ENCODE peak calls at places on chromosomes 13 and 19, in five cellular contexts. P is SK-MEL-5; B is ascending aorta; K is CD8-positive, alpha-beta memory T cell; U is skeletal muscle cell. T is an unnamed sample.

GRCh38 chr19:2639999-2640398 is 62.5 kb downstream of the GNG7 start:
- DNase-seq in P (no peak), B (no peak), K (no peak), U (no peak), T (no peak)

GRCh38 chr19:532578-533484 is 1.3 kb downstream of the CDC34 start:
- DNase-seq in P (peak; percentile 44), B (no peak), K (no peak), U (no peak), T (no peak)

GRCh38 chr19:16205205-16206045 is 7.7 kb downstream of the AP1M1 start:
- DNase-seq in P (no peak), B (no peak), K (no peak), U (no peak), T (peak; percentile 2)

GRCh38 chr19:17052439-17052838 is 22.8 kb downstream of the HAUS8 start:
- DNase-seq in P (peak; percentile 55), B (no peak), K (no peak), U (no peak), T (no peak)

GRCh38 chr19:34482380-34483250 is 1.1 kb downstream of the WTIP start:
- DNase-seq in P (no peak), B (no peak), K (no peak), U (no peak), T (peak; percentile 57)

GRCh38 chr19:46859637-46860124 is 1.1 kb upstream of the ARHGAP35 start:
- DNase-seq in P (peak; percentile 93), B (no peak), K (no peak), U (peak; percentile 57), T (no peak)

GRCh38 chr13:101115762-101116161 is 300.5 kb downstream of the NALCN start:
- DNase-seq in P (peak; percentile 95), B (no peak), K (no peak), U (no peak), T (no peak)

GRCh38 chr19:56117889-56118288 is 3.2 kb downstream of the ZNF787 start:
- DNase-seq in P (no peak), B (no peak), K (no peak), U (no peak), T (no peak)

GRCh38 chr13:49023441-49023840 is 47.7 kb downstream of the FNDC3A start:
- DNase-seq in P (no peak), B (no peak), K (no peak), U (peak; percentile 52), T (no peak)

GRCh38 chr19:38538793-38539528 is 78.8 kb downstream of the MAP4K1 start:
- DNase-seq in P (no peak), B (no peak), K (no peak), U (no peak), T (no peak)

GRCh38 chr19:55689366-55690108 is 14.5 kb downstream of the EPN1 start:
- DNase-seq in P (no peak), B (no peak), K (no peak), U (no peak), T (no peak)

GRCh38 chr13:99626461-99627082 is 125.3 kb downstream of the TM9SF2 start:
- DNase-seq in P (no peak), B (no peak), K (no peak), U (peak; percentile 15), T (no peak)

GRCh38 chr19:52735734-52736133 is 890 bp upstream of the ZNF611 start:
- DNase-seq in P (no peak), B (peak; percentile 14), K (no peak), U (peak; percentile 13), T (no peak)

GRCh38 chr19:58346961-58347929 is 6.0 kb downstream of the A1BG start:
- DNase-seq in P (peak; percentile 59), B (no peak), K (peak; percentile 44), U (no peak), T (peak; percentile 82)

GRCh38 chr13:46288570-46289259 is 77.0 kb downstream of the LRRC63 start:
- DNase-seq in P (peak; percentile 85), B (no peak), K (no peak), U (peak; percentile 20), T (peak; percentile 54)

GRCh38 chr19:40217921-40218890 is at the start of gene TTC9B:
- DNase-seq in P (no peak), B (no peak), K (peak; percentile 43), U (no peak), T (peak; percentile 73)

GRCh38 chr19:39792999-39793546 is 14.4 kb downstream of the LEUTX start:
- DNase-seq in P (peak; percentile 90), B (peak; percentile 11), K (peak; percentile 62), U (peak; percentile 43), T (peak; percentile 75)

T was measured in B cell.